ENCODE peak calls at places on chromosomes 2 and 18, in ten cellular contexts. N is coronary artery; H is SJCRH30; P is stimulated activated CD4-positive, alpha-beta T cell treated with anti-CD3 and anti-CD28 coated beads, Interleukin-2, amount 100 ng/mL, for 24 hours; W is fibroblast of mammary gland; O is neural crest cell; Z is hypothalamus; R is cardiac fibroblast; I is CD4-positive, CD25-positive, alpha-beta regulatory T cell; E is Peyer's patch. D is an unnamed sample.

GRCh38 chr2:241254904-241255351 is 60.5 kb downstream of the HDLBP start:
- DNase-seq in P (no peak), I (no peak), H (no peak), R (no peak), Z (no peak), N (no peak), W (no peak), O (no peak), E (peak), D (no peak)

GRCh38 chr2:86213699-86214502 is 14.6 kb downstream of the MRPL35 start:
- DNase-seq in N (no peak), E (peak), H (no peak), I (no peak), R (peak), Z (no peak), O (no peak), W (no peak), P (no peak), D (no peak)

GRCh38 chr2:167875524-167875923 is 371.9 kb downstream of the STK39 start:
- DNase-seq in P (no peak), O (no peak), Z (no peak), R (no peak), E (no peak), I (no peak), W (no peak), H (peak), N (no peak), D (no peak)

GRCh38 chr2:230924092-230924469 is 961 bp downstream of the GPR55 start:
- DNase-seq in O (no peak), R (no peak), P (no peak), Z (no peak), W (no peak), H (no peak), I (no peak), N (no peak), E (no peak), D (no peak)

GRCh38 chr2:150916997-150917396 is 344.7 kb downstream of the RBM43 start:
- DNase-seq in Z (no peak), E (no peak), I (no peak), N (no peak), P (no peak), R (peak), H (no peak), W (peak), O (no peak), D (peak)

GRCh38 chr2:72576861-72577260 is 249.0 kb downstream of the EXOC6B start:
- DNase-seq in Z (no peak), H (no peak), R (peak), P (no peak), I (no peak), W (peak), E (no peak), O (no peak), N (no peak), D (no peak)

GRCh38 chr2:120245520-120245835 is 7.2 kb upstream of the RALB start:
- DNase-seq in R (no peak), Z (no peak), E (peak), N (no peak), O (no peak), H (peak), I (no peak), W (no peak), P (no peak), D (no peak)

GRCh38 chr18:9697121-9697520 is 11.0 kb upstream of the RAB31 start:
- DNase-seq in E (no peak), R (no peak), H (no peak), O (no peak), W (no peak), P (no peak), Z (no peak), I (no peak), N (no peak), D (no peak)

GRCh38 chr2:11498543-11499034 is 32.6 kb upstream of the E2F6 start:
- DNase-seq in P (no peak), E (peak), O (peak), R (no peak), Z (peak), N (no peak), I (no peak), W (peak), H (peak), D (no peak)

GRCh38 chr2:3595985-3596384 is 1.1 kb downstream of the COLEC11 start:
- DNase-seq in O (no peak), I (no peak), R (no peak), E (no peak), P (peak), N (no peak), W (no peak), H (no peak), Z (no peak), D (no peak)

GRCh38 chr18:2908166-2908945 is 61.5 kb downstream of the EMILIN2 start:
- DNase-seq in H (no peak), R (no peak), P (no peak), Z (no peak), E (peak), O (no peak), I (no peak), W (no peak), N (no peak), D (no peak)

GRCh38 chr2:150207979-150208378 is 279.5 kb downstream of the RND3 start:
- DNase-seq in E (no peak), H (no peak), O (no peak), W (no peak), Z (no peak), I (no peak), R (no peak), N (no peak), P (no peak), D (no peak)

D was measured in ELR.